ENCODE peak calls at places on chromosomes 7 and 10, in seven cellular contexts. U is mesenchymal stem cell, X is H1, A is mesendoderm, D is H9, L is neuronal stem cell, O is trophoblast cell. N is an unnamed sample.

GRCh38 chr7:143248781-143249354 is 14.4 kb upstream of the GSTK1 start:
- DNase-seq in U (no peak), X (no peak), A (no peak), D (no peak), L (no peak), O (peak), N (no peak)

GRCh38 chr7:13742719-13743640 is 246.5 kb downstream of the ETV1 start:
- DNase-seq in U (peak), X (no peak), A (peak), D (peak), L (no peak), O (peak), N (peak)

GRCh38 chr10:86648706-86649426 is 5.5 kb upstream of the OPN4 start:
- DNase-seq in U (peak), X (no peak), A (no peak), D (no peak), L (no peak), O (no peak), N (peak)

GRCh38 chr10:113103131-113103830 is 153.2 kb downstream of the TCF7L2 start:
- DNase-seq in U (peak), X (peak), A (no peak), D (no peak), L (no peak), O (no peak), N (peak)

GRCh38 chr7:153396475-153396874 is 636.9 kb downstream of the ACTR3B start:
- DNase-seq in U (no peak), X (no peak), A (no peak), D (no peak), L (no peak), O (no peak), N (no peak)

GRCh38 chr7:57207836-57208235 is 75.6 kb upstream of the ZNF479 start:
- DNase-seq in U (no peak), X (no peak), A (no peak), D (no peak), L (no peak), O (no peak), N (no peak)

GRCh38 chr10:47038881-47039557 is 127.8 kb downstream of the PTPN20 start:
- DNase-seq in U (peak), X (no peak), A (peak), D (no peak), L (no peak), O (peak), N (no peak)

GRCh38 chr7:40019558-40019957 is 69.5 kb downstream of the CDK13 start:
- DNase-seq in U (no peak), X (no peak), A (no peak), D (no peak), L (no peak), O (no peak), N (no peak)

GRCh38 chr10:79608505-79609375 is 2.0 kb upstream of the SFTPA1 start:
- DNase-seq in U (peak), X (peak), A (peak), D (peak), L (peak), O (no peak), N (peak)

GRCh38 chr7:74464931-74465906 is 11.5 kb downstream of the GTF2IRD1 start:
- DNase-seq in U (no peak), X (no peak), A (no peak), D (no peak), L (no peak), O (no peak), N (no peak)

GRCh38 chr10:110619514-110619913 is 24.6 kb upstream of the RBM20 start:
- DNase-seq in U (no peak), X (no peak), A (no peak), D (no peak), L (no peak), O (no peak), N (no peak)

GRCh38 chr10:67668448-67668847 is 27.5 kb downstream of the CTNNA3 start:
- DNase-seq in U (no peak), X (no peak), A (no peak), D (no peak), L (no peak), O (no peak), N (peak)

GRCh38 chr7:79911420-79911819 is 223.2 kb upstream of the GNAI1 start:
- DNase-seq in U (no peak), X (no peak), A (no peak), D (no peak), L (no peak), O (no peak), N (no peak)

GRCh38 chr10:9814285-9814866 is 1203.3 kb upstream of the CELF2 start:
- DNase-seq in U (peak), X (no peak), A (peak), D (no peak), L (no peak), O (no peak), N (peak)

GRCh38 chr10:78443900-78444571 is 410.4 kb downstream of the RPS24 start:
- DNase-seq in U (no peak), X (no peak), A (no peak), D (peak), L (no peak), O (no peak), N (no peak)

GRCh38 chr10:5941579-5941978 is 35.8 kb downstream of the IL15RA start:
- DNase-seq in U (no peak), X (no peak), A (no peak), D (no peak), L (no peak), O (no peak), N (no peak)

GRCh38 chr7:66050990-66051424 is 24.6 kb upstream of the ASL start:
- DNase-seq in U (peak), X (no peak), A (peak), D (no peak), L (no peak), O (no peak), N (peak)

GRCh38 chr7:1513657-1514095 is 9.5 kb upstream of the INTS1 start:
- DNase-seq in U (no peak), X (no peak), A (no peak), D (no peak), L (no peak), O (no peak), N (no peak)

GRCh38 chr10:44399478-44400451 is 14.9 kb upstream of the CXCL12 start:
- DNase-seq in U (no peak), X (no peak), A (no peak), D (no peak), L (no peak), O (no peak), N (no peak)

GRCh38 chr10:126063353-126063791 is 167.0 kb downstream of the FANK1 start:
- DNase-seq in U (peak), X (no peak), A (peak), D (no peak), L (no peak), O (no peak), N (peak)

GRCh38 chr10:69045441-69046300 is 42.2 kb upstream of the SRGN start:
- DNase-seq in U (peak), X (no peak), A (no peak), D (no peak), L (no peak), O (no peak), N (peak)

GRCh38 chr10:101843032-101843991 is at the start of gene KCNIP2:
- DNase-seq in U (no peak), X (peak), A (peak), D (peak), L (no peak), O (peak), N (no peak)

GRCh38 chr10:73965890-73966768 is 31.8 kb upstream of the VCL start:
- DNase-seq in U (peak), X (peak), A (peak), D (peak), L (peak), O (peak), N (peak)

GRCh38 chr10:58641708-58642107 is 129.0 kb downstream of the BICC1 start:
- DNase-seq in U (peak), X (no peak), A (no peak), D (no peak), L (no peak), O (peak), N (peak)

GRCh38 chr10:19929466-19930140 is 113.4 kb downstream of the PLXDC2 start:
- DNase-seq in U (peak), X (no peak), A (no peak), D (no peak), L (no peak), O (no peak), N (peak)

GRCh38 chr10:83332695-83333094 is 806.6 kb upstream of the GHITM start:
- DNase-seq in U (no peak), X (no peak), A (no peak), D (no peak), L (no peak), O (no peak), N (no peak)

GRCh38 chr10:77251297-77252013 is 386.2 kb downstream of the KCNMA1 start:
- DNase-seq in U (peak), X (no peak), A (peak), D (peak), L (peak), O (no peak), N (peak)

GRCh38 chr7:959271-959670 is 4.8 kb upstream of the ADAP1 start:
- DNase-seq in U (no peak), X (no peak), A (no peak), D (peak), L (no peak), O (no peak), N (no peak)

GRCh38 chr7:77867208-77867915 is 68.8 kb downstream of the PHTF2 start:
- DNase-seq in U (peak), X (no peak), A (no peak), D (no peak), L (no peak), O (no peak), N (peak)

GRCh38 chr7:84237533-84238173 is 43.1 kb upstream of the SEMA3A start:
- DNase-seq in U (peak), X (no peak), A (no peak), D (no peak), L (no peak), O (peak), N (peak)

GRCh38 chr10:61301560-61301959 is 151.6 kb downstream of the TMEM26 start:
- DNase-seq in U (no peak), X (no peak), A (no peak), D (no peak), L (no peak), O (no peak), N (peak)

GRCh38 chr7:144256112-144256511 is 8.5 kb downstream of the OR2A7 start:
- DNase-seq in U (peak), X (no peak), A (peak), D (peak), L (no peak), O (peak), N (no peak)

GRCh38 chr7:134943785-134944400 is 42.4 kb upstream of the AGBL3 start:
- DNase-seq in U (peak), X (no peak), A (no peak), D (no peak), L (no peak), O (no peak), N (peak)

GRCh38 chr7:23615331-23615730 is 18.1 kb downstream of the CCDC126 start:
- DNase-seq in U (no peak), X (no peak), A (no peak), D (no peak), L (no peak), O (no peak), N (peak)

GRCh38 chr7:21028990-21029337 is 242.3 kb upstream of the SP8 start:
- DNase-seq in U (no peak), X (no peak), A (no peak), D (no peak), L (no peak), O (no peak), N (no peak)

GRCh38 chr10:4813496-4813895 is 12.5 kb upstream of the AKR1E2 start:
- DNase-seq in U (no peak), X (no peak), A (no peak), D (no peak), L (no peak), O (no peak), N (no peak)

GRCh38 chr10:4810093-4810492 is 15.9 kb upstream of the AKR1E2 start:
- DNase-seq in U (no peak), X (no peak), A (no peak), D (no peak), L (no peak), O (no peak), N (peak)

GRCh38 chr10:4809156-4809555 is 16.9 kb upstream of the AKR1E2 start:
- DNase-seq in U (no peak), X (no peak), A (no peak), D (no peak), L (no peak), O (no peak), N (no peak)

GRCh38 chr10:4812041-4812440 is 14.0 kb upstream of the AKR1E2 start:
- DNase-seq in U (no peak), X (no peak), A (no peak), D (no peak), L (no peak), O (no peak), N (no peak)

GRCh38 chr10:4812952-4813351 is 13.1 kb upstream of the AKR1E2 start:
- DNase-seq in U (peak), X (no peak), A (peak), D (no peak), L (no peak), O (peak), N (peak)
- H3K9ac ChIP-seq in U (peak), X (no peak), A (no peak), D (no peak), L (no peak), O (no peak), N (no peak)

GRCh38 chr7:148783801-148784527 is 85.3 kb downstream of the CUL1 start:
- DNase-seq in U (no peak), X (no peak), A (no peak), D (no peak), L (no peak), O (no peak), N (no peak)
- H2BK5ac ChIP-seq in U (no peak), X (no peak), A (no peak), D (no peak), L (no peak), O (no peak), N (no peak)

GRCh38 chr7:146656988-146657387 is 540.4 kb downstream of the CNTNAP2 start:
- DNase-seq in U (no peak), X (no peak), A (peak), D (no peak), L (no peak), O (no peak), N (no peak)
- H3K9ac ChIP-seq in U (no peak), X (no peak), A (no peak), D (no peak), L (no peak), O (no peak), N (no peak)

DNA sequence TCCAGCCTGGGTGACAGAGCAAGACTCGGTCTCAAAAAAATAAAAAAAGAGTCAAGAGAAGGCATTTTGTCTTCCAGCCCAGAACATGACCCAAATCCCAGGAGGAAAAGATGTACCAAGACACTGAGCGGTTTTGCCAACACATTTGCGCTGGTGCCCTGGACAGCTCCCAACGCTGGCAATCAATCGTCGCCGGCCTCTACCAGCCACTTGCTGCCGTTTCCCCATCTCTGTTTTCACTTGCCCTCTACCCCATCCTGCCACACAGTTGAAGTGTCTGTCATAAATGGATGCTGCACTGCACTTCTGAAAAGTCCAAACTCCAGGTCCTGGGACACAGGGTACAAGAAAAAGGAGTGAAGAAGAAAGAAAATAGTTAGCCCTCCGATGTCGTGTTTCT is 29.7 kb upstream of the CRTAC1 start:
- DNase-seq in U (no peak), X (no peak), A (no peak), D (no peak), L (no peak), O (no peak), N (no peak)
- H2BK5ac ChIP-seq in U (no peak), X (no peak), A (no peak), D (no peak), L (no peak), O (no peak), N (no peak)